ENCODE peak calls at places on chromosomes 12 and 14, in eight cellular contexts. F, G, S, K, P, A, V and L are unnamed samples.

GRCh38 chr12:67082221-67082620 is 186.9 kb upstream of the CAND1 start:
- DNase-seq in F (no peak), P (no peak), K (no peak), A (no peak), V (no peak), G (no peak), S (no peak), L (no peak)

GRCh38 chr14:104374718-104375080 is 204.9 kb upstream of the C14orf180 start:
- DNase-seq in P (no peak), G (no peak), S (no peak), K (no peak), V (no peak), F (no peak), A (no peak), L (no peak)

GRCh38 chr14:77914073-77914721 is 114.3 kb downstream of the ADCK1 start:
- DNase-seq in S (no peak), P (peak), F (no peak), A (no peak), G (no peak), V (no peak), K (no peak), L (no peak)

GRCh38 chr12:62930546-62931425 is 4.2 kb downstream of the PPM1H start:
- DNase-seq in A (no peak), F (no peak), K (peak), V (no peak), P (no peak), G (no peak), S (no peak), L (no peak)

GRCh38 chr12:57162541-57163125 is 15.2 kb upstream of the LRP1-AS start:
- DNase-seq in P (no peak), K (no peak), F (no peak), V (no peak), A (no peak), G (no peak), S (no peak), L (no peak)

GRCh38 chr14:32027255-32027939 is 49.7 kb upstream of the ARHGAP5 start:
- DNase-seq in P (no peak), K (peak), S (no peak), A (no peak), V (no peak), G (peak), F (peak), L (no peak)

GRCh38 chr14:25753130-25753529 is 703.2 kb upstream of the STXBP6 start:
- DNase-seq in S (no peak), P (no peak), V (no peak), G (no peak), A (no peak), F (no peak), K (no peak), L (no peak)

GRCh38 chr14:91310620-91311283 is 66.2 kb upstream of the GPR68 start:
- DNase-seq in G (no peak), V (no peak), F (no peak), A (no peak), K (no peak), P (no peak), S (no peak), L (no peak)

GRCh38 chr12:84315926-84316325 is 596.7 kb downstream of the SLC6A15 start:
- DNase-seq in V (no peak), A (no peak), K (no peak), S (no peak), G (no peak), P (no peak), F (no peak), L (no peak)

GRCh38 chr12:32027684-32028355 is 68.6 kb downstream of the RESF1 start:
- DNase-seq in A (no peak), G (no peak), F (no peak), K (no peak), S (no peak), P (no peak), V (no peak), L (no peak)

GRCh38 chr12:31835276-31835882 is 106.6 kb upstream of the AMN1 start:
- DNase-seq in V (no peak), K (no peak), P (no peak), F (peak), S (no peak), G (peak), A (no peak), L (no peak)

GRCh38 chr14:68088463-68088862 is 268.9 kb downstream of the RAD51B start:
- DNase-seq in K (peak), P (no peak), V (no peak), G (peak), S (no peak), F (no peak), A (no peak), L (peak)

GRCh38 chr12:67091204-67091603 is 178.0 kb upstream of the CAND1 start:
- DNase-seq in G (no peak), V (no peak), K (no peak), S (no peak), A (no peak), P (no peak), F (no peak), L (no peak)

GRCh38 chr14:53879747-53880146 is 76.9 kb downstream of the BMP4 start:
- DNase-seq in A (no peak), V (no peak), F (no peak), S (no peak), G (no peak), P (no peak), K (no peak), L (no peak)

GRCh38 chr12:29782285-29782820 is 1.4 kb downstream of the TMTC1 start:
- DNase-seq in K (peak), A (no peak), G (no peak), F (no peak), S (no peak), V (no peak), P (no peak), L (no peak)

GRCh38 chr12:5200276-5201087 is 156.8 kb downstream of the KCNA5 start:
- DNase-seq in K (peak), S (peak), F (peak), P (peak), A (no peak), G (peak), V (peak), L (peak)

GRCh38 chr14:65080954-65081747 is 21.2 kb downstream of the MAX start:
- DNase-seq in P (no peak), V (no peak), G (no peak), F (peak), A (no peak), S (no peak), K (peak), L (no peak)

GRCh38 chr14:70317969-70318634 is 41.4 kb downstream of the COX16 start:
- DNase-seq in S (peak), K (peak), V (peak), G (peak), F (peak), P (no peak), A (peak), L (peak)

GRCh38 chr14:89131004-89131750 is 285.9 kb downstream of the FOXN3 start:
- DNase-seq in S (no peak), G (no peak), A (no peak), V (no peak), F (no peak), P (no peak), K (no peak), L (no peak)

GRCh38 chr12:69497308-69498026 is 27.3 kb downstream of the FRS2 start:
- DNase-seq in F (no peak), V (no peak), S (no peak), A (peak), G (no peak), P (no peak), K (peak), L (no peak)

GRCh38 chr12:90262261-90262660 is 553.6 kb upstream of the ATP2B1 start:
- DNase-seq in F (no peak), S (no peak), P (no peak), G (no peak), A (no peak), V (no peak), K (peak), L (no peak)

GRCh38 chr14:105200641-105201040 is 19.5 kb upstream of the NUDT14 start:
- DNase-seq in S (no peak), V (no peak), F (no peak), G (no peak), P (no peak), A (no peak), K (no peak), L (no peak)

GRCh38 chr12:2198542-2198941 is 145.8 kb downstream of the CACNA1C start:
- DNase-seq in K (no peak), F (no peak), V (no peak), P (no peak), A (no peak), S (no peak), G (no peak), L (no peak)

GRCh38 chr12:53267309-53268008 is 640 bp upstream of the ESPL1 start:
- DNase-seq in K (no peak), G (no peak), P (peak), A (no peak), V (no peak), F (no peak), S (no peak), L (no peak)

GRCh38 chr14:105422695-105423487 is 3.3 kb downstream of the MTA1 start:
- DNase-seq in V (peak), P (no peak), F (no peak), A (no peak), K (no peak), S (no peak), G (no peak), L (no peak)

GRCh38 chr12:30753761-30754382 is 879 bp downstream of the CAPRIN2 start:
- DNase-seq in F (no peak), A (no peak), K (peak), S (no peak), G (no peak), P (no peak), V (peak), L (no peak)

GRCh38 chr12:51269174-51270066 is 795 bp downstream of the SMAGP start:
- DNase-seq in P (peak), K (no peak), F (peak), A (no peak), S (peak), V (peak), G (peak), L (no peak)

GRCh38 chr14:24334431-24335271 is at the start of gene ADCY4:
- DNase-seq in F (no peak), G (no peak), K (no peak), S (no peak), A (no peak), V (peak), P (no peak), L (no peak)

GRCh38 chr12:72271401-72271740 is 799 bp upstream of the TRHDE start:
- DNase-seq in F (no peak), P (no peak), G (no peak), A (no peak), V (peak), S (no peak), K (peak), L (no peak)

GRCh38 chr14:59283380-59283779 is 94.9 kb downstream of the DAAM1 start:
- DNase-seq in A (no peak), K (peak), S (no peak), P (no peak), F (peak), V (no peak), G (no peak), L (no peak)

GRCh38 chr12:13124661-13125505 is 21.4 kb upstream of the GSG1 start:
- DNase-seq in V (no peak), A (no peak), F (no peak), P (no peak), K (peak), G (no peak), S (no peak), L (no peak)

GRCh38 chr14:72708708-72709475 is 185.0 kb downstream of the DPF3 start:
- DNase-seq in F (no peak), G (no peak), A (no peak), K (no peak), S (no peak), V (no peak), P (no peak), L (peak)
- TF ChIP-seq RAD21 in F (no peak), G (no peak), A (no peak), K (no peak), S (peak), V (peak), P (no peak), L (peak)

DNA sequence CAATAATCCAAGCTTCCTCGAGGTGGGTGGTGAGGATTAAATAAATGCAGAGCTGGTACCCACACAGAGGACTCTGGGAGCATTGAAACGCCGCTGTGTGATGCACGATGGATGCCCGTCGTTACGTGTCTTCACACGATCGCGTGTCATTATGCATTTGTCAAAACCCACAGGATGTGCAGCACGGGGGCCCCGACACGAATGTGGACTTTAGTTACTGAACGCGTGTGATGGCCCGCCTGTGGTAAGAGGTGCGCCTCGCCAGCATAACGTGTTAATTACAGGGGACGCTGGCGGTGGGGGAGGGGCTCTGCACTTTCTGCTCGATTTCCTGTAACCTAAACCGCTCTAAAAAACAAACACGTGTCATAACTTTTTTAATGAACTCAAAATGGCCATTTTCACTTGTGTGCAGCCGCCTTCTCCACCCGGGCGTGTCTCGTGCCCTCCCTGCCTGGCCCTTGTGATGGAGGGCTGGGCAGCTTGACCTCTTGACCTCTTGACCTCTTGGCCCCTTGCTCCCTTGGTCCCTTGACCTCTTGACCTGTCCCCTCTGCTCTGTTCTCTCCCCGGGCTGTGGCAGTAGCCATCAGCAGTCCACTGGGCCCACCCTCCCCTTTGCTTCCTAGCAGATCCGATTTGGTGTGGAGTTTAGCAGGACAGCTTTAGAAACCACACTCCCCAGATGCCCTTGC is 33.7 kb upstream of the GALNT9 start:
- DNase-seq in P (no peak), K (no peak), G (no peak), A (no peak), V (no peak), F (no peak), S (no peak), L (no peak)
- TF ChIP-seq RAD21 in P (no peak), K (no peak), G (no peak), A (no peak), V (no peak), F (no peak), S (no peak), L (no peak)

GRCh38 chr14:60487211-60487610 is 1.3 kb upstream of the C14orf39 start:
- DNase-seq in S (no peak), K (no peak), P (no peak), F (no peak), G (no peak), V (no peak), A (no peak), L (no peak)

GRCh38 chr14:60488175-60488574 is 2.3 kb upstream of the C14orf39 start:
- DNase-seq in K (no peak), P (no peak), S (no peak), G (no peak), A (no peak), V (peak), F (no peak), L (no peak)

GRCh38 chr14:60485600-60486251 is at the start of gene C14orf39:
- DNase-seq in K (peak), S (no peak), P (peak), A (no peak), G (no peak), F (no peak), V (peak), L (no peak)

GRCh38 chr14:60485057-60485599 is 735 bp downstream of the C14orf39 start:
- DNase-seq in F (no peak), P (peak), K (no peak), S (no peak), G (no peak), A (no peak), V (no peak), L (no peak)

DNA sequence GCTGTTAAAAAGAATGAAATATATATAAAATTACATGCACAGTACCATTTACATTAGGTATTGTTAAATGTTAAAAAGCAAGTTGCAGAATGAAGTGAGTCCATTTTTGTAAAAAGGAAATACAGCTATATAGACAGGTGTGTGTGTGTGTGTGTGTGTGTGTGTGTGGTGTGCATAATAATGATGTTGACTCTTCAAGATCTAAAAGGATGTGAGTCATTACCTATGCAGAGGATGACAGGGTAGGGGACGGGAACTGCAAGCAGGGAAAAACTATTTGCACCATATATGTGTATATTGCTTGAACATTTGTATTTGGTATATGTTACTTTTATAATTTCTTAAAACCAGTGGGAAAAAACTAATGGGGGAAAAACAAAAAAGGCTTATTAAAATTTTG is 3.1 kb downstream of the C14orf39 start:
- DNase-seq in G (no peak), S (no peak), V (no peak), K (peak), F (peak), A (no peak), P (no peak), L (peak)
- TF ChIP-seq RAD21 in G (no peak), S (no peak), V (no peak), K (no peak), F (no peak), A (no peak), P (no peak), L (no peak)

GRCh38 chr12:92332552-92332951 is 186.9 kb upstream of the BTG1 start:
- DNase-seq in G (no peak), K (no peak), A (no peak), F (no peak), S (no peak), P (no peak), V (no peak), L (no peak)
- TF ChIP-seq RAD21 in G (no peak), K (no peak), A (no peak), F (no peak), S (no peak), P (no peak), V (no peak), L (no peak)

GRCh38 chr14:75310295-75311059 is 31.8 kb downstream of the FOS start:
- DNase-seq in F (no peak), K (peak), P (no peak), G (peak), V (peak), S (peak), A (no peak), L (no peak)
- TF ChIP-seq RAD21 in F (no peak), K (no peak), P (no peak), G (no peak), V (no peak), S (peak), A (no peak), L (no peak)

DNA sequence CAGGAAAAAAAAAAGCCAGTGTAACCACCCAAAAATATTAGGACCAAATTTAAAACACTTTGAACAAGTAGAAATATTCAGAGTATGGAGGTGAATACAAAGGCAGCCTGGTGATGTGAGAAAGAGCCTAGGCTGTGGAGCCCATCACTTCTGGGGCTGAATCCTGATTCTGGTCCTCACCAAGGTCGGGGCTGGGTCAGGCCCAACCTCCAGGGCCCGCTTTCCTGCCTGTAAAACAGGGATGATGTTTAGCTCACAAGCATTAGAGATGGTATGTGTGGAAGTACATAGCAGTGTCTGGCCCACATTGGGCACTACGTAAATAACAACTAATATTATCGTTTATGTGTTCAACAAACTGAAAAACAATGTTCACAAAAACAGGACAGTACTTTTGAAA is 7.8 kb upstream of the CAMKK2 start:
- DNase-seq in F (no peak), A (no peak), P (no peak), K (no peak), S (no peak), G (no peak), V (no peak), L (no peak)
- TF ChIP-seq RAD21 in F (no peak), A (no peak), P (no peak), K (no peak), S (no peak), G (no peak), V (no peak), L (no peak)